ENCODE peak calls at places on chromosomes 16 and 17, in ten cellular contexts. K is GM23248; V is CD4-positive, CD25-positive, alpha-beta regulatory T cell; F is uterus; M is HCT116; T is esophagus squamous epithelium; H is neural progenitor cell; X is mammary epithelial cell; B is tibial nerve; E is Peyer's patch. R is an unnamed sample.

GRCh38 chr17:28993645-28994426 is 12.0 kb downstream of the SEZ6 start:
- DNase-seq in B (no peak), F (no peak), M (no peak), H (no peak), V (no peak), T (no peak), X (no peak), E (no peak), K (no peak), R (no peak)

GRCh38 chr17:58200024-58200633 is 7.6 kb downstream of the EPX start:
- DNase-seq in M (peak; percentile 63), T (no peak), B (no peak), K (peak; percentile 64), H (peak; percentile 74), F (no peak), X (peak; percentile 47), E (peak; percentile 72), V (peak; percentile 18), R (no peak)

GRCh38 chr17:80529104-80529903 is 15.3 kb upstream of the RPTOR start:
- DNase-seq in T (no peak), B (no peak), E (no peak), K (no peak), F (peak; percentile 19), V (no peak), X (no peak), M (no peak), H (no peak), R (no peak)

GRCh38 chr17:15516150-15516549 is 47.1 kb downstream of the TVP23C start:
- DNase-seq in H (no peak), K (peak; percentile 56), F (no peak), M (no peak), T (no peak), B (no peak), V (no peak), X (peak; percentile 58), E (no peak), R (no peak)

GRCh38 chr17:7719661-7720060 is 2.1 kb downstream of the DNAH2 start:
- DNase-seq in T (no peak), X (no peak), B (no peak), K (no peak), M (no peak), F (no peak), H (no peak), E (no peak), V (no peak), R (no peak)

GRCh38 chr17:16419074-16419928 is 3.9 kb downstream of the TRPV2 start:
- DNase-seq in V (peak; percentile 18), M (no peak), X (peak; percentile 87), F (no peak), E (no peak), K (peak; percentile 95), B (no peak), H (no peak), T (no peak), R (no peak)

GRCh38 chr17:77505460-77505769 is 364.6 kb downstream of the SEC14L1 start:
- DNase-seq in M (no peak), K (no peak), T (no peak), F (no peak), V (no peak), B (no peak), H (no peak), E (no peak), X (no peak), R (no peak)

GRCh38 chr17:48048321-48049140 is at the start of gene NFE2L1:
- DNase-seq in X (peak; percentile 89), K (peak; percentile 96), F (peak; percentile 86), M (peak; percentile 96), B (peak; percentile 87), T (peak; percentile 57), V (no peak), H (no peak), E (peak; percentile 94), R (peak; percentile 74)

GRCh38 chr16:75792781-75793180 is 66.5 kb upstream of the CPHXL start:
- DNase-seq in V (no peak), X (no peak), B (no peak), F (no peak), K (no peak), M (no peak), E (no peak), T (no peak), H (no peak), R (no peak)

GRCh38 chr16:2148714-2149629 is 547 bp downstream of the RAB26 start:
- DNase-seq in B (no peak), H (peak; percentile 56), V (no peak), T (no peak), E (no peak), F (no peak), K (peak; percentile 61), X (peak; percentile 48), M (no peak), R (no peak)

GRCh38 chr16:11207646-11208045 is 48.4 kb downstream of the SOCS1 start:
- DNase-seq in X (no peak), M (no peak), T (no peak), B (no peak), K (peak; percentile 30), E (no peak), V (no peak), H (no peak), F (no peak), R (no peak)

GRCh38 chr16:3655030-3655790 is 719 bp downstream of the DNASE1 start:
- DNase-seq in T (no peak), M (no peak), H (no peak), B (no peak), X (no peak), K (no peak), V (no peak), E (no peak), F (no peak), R (no peak)

GRCh38 chr17:6070280-6070894 is at the start of gene WSCD1:
- DNase-seq in V (no peak), K (peak; percentile 21), H (peak; percentile 81), X (no peak), F (no peak), E (peak; percentile 53), T (no peak), M (no peak), B (no peak), R (no peak)

GRCh38 chr16:54327609-54328008 is 41.0 kb upstream of the IRX3 start:
- DNase-seq in H (no peak), K (no peak), V (no peak), F (no peak), T (no peak), E (no peak), B (no peak), X (no peak), M (no peak), R (no peak)

GRCh38 chr16:31073073-31073822 is 792 bp downstream of the ZNF668 start:
- DNase-seq in E (peak; percentile 97), V (peak; percentile 83), X (peak; percentile 91), F (peak; percentile 87), T (peak; percentile 55), B (peak; percentile 75), K (peak; percentile 96), M (peak; percentile 82), H (peak; percentile 97), R (peak; percentile 57)

DNA sequence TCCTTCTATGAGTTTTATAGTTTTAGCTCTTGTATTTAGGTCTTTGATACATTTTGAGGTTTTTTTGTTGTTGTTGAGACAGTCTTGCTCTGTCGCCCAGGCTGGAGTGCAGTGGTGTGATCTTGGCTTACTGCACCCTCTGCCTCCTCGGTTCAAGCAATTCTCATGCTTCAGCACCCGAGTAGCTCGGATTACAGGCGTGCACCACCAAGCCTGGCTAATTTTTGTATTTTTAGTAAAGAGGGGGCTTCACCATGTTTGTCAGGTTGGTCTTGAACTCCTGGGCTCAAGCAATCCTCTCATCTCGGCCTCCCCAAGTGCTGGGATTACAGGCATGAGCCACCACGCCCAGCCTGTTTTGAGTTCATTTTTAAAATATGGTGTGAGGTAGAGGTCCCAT is 14.5 kb downstream of the TENT4B start:
- DNase-seq in B (no peak), E (no peak), K (no peak), F (no peak), T (no peak), H (no peak), X (no peak), M (no peak), V (no peak), R (no peak)
- H3K27ac ChIP-seq in B (no peak overlapping the region), E (no peak overlapping the region), K (no peak overlapping the region), F (peak overlapping the region; percentile 38), T (no peak overlapping the region), H (no peak overlapping the region), X (peak overlapping the region; percentile 93), M (peak overlapping the region; percentile 53), V (no peak overlapping the region), R (peak overlapping the region; percentile 56)

DNA sequence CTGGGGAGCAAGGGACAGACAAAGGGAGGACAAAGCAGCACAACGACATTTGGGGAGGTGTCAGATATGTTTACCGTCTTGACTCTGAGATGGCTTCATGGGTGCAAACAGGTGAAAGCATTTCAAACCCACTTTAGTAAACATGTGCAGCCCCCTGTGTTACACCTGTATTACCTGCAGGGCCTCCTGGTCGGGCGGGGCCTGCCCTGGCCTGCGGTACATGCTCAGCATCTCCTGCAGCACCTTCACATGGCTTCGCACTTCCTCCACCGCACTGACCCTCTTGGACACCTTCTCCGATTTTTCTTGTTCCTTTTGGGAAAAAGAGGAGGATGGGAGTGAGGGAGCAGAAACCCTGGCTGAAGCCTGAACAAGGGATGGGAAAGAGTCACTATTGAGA is 24.5 kb downstream of the GGA2 start:
- DNase-seq in X (no peak), H (no peak), V (no peak), T (no peak), F (no peak), B (no peak), K (no peak), M (no peak), E (no peak), R (no peak)
- H3K36me3 ChIP-seq in X (peaks cover 13% of the 10 kb centered on the region), H (peaks cover 8% of the 10 kb centered on the region), V (peaks cover 93% of the 10 kb centered on the region), T (peaks cover 100% of the 10 kb centered on the region), F (no peaks in the 10 kb centered on the region), B (peaks cover 4% of the 10 kb centered on the region), K (peaks cover 13% of the 10 kb centered on the region), M (peaks cover 73% of the 10 kb centered on the region), E (no peaks in the 10 kb centered on the region), R (peaks cover 82% of the 10 kb centered on the region)

DNA sequence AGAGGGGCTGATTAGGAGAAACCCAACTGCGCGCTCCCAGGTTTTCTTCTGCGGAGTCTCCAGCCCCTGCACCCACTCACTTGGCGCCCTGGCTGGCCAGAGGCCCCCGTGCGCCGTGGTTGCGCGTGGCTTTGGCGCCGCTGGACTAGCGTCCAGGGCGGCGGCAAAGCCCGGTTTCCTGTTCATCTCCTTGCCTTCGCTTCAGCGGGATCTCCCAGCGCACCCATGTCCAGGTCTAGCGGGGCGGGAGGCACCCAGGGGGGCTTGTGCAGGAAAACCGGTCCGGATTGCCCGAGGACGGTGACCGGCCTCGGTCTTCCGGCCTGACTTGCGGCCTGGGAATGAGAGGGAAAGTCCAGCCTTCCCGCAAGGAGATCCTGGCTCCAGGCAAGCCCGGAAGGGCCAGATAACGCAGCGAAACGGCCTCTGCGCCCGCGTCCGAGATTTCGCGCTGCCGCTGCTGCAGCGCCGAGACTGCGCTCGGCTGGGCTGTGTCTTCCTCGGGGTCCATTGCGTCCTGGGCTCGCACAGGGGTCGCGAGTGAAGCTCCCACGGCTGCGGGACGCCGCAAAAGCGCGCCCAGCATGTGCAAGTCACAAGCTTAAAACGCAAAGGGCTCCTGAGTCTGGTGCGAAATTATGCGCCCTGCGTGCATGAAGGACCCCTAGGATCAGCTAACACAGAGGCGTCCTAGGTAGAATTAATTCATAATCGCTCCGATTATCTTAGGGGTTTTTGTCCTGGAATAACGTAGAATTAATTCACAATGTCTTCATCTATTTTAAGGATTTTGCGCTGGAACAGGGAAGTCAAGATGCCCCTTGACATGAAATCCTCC is 5.7 kb downstream of the FOXF1 start:
- DNase-seq in H (peak; percentile 71), B (no peak), X (no peak), K (peak; percentile 54), E (no peak), T (no peak), M (no peak), V (no peak), F (no peak), R (no peak)
- H3K27ac ChIP-seq in H (no peak overlapping the region), B (no peak overlapping the region), X (no peak overlapping the region), K (no peak overlapping the region), E (peak overlapping the region; percentile 99), T (peak overlapping the region; percentile 94), M (no peak overlapping the region), V (no peak overlapping the region), F (no peak overlapping the region), R (no peak overlapping the region)

GRCh38 chr17:740240-741055 is 8.1 kb downstream of the TLCD3A start:
- DNase-seq in M (no peak), T (no peak), X (no peak), H (no peak), B (no peak), K (no peak), E (peak; percentile 65), V (no peak), F (no peak), R (no peak)
- H3K36me3 ChIP-seq in M (peaks cover 72% of the 10 kb centered on the region), T (peaks cover 83% of the 10 kb centered on the region), X (peaks cover 45% of the 10 kb centered on the region), H (peaks cover 6% of the 10 kb centered on the region), B (no peaks in the 10 kb centered on the region), K (peaks cover 38% of the 10 kb centered on the region), E (no peaks in the 10 kb centered on the region), V (peaks cover 25% of the 10 kb centered on the region), F (no peaks in the 10 kb centered on the region), R (peaks cover 37% of the 10 kb centered on the region)

R was measured in thoracic aorta.